ENCODE peak calls at places on chromosomes 3 and 15, in seven cellular contexts. L is fibroblast of lung, P is heart right ventricle, K is gastrocnemius medialis, F is left ventricle myocardium inferior, Z is astrocyte, I is body of pancreas. Q is an unnamed sample. For H3K4me1, the result is how much of the 10 kb centered on the place peaks cover.

GRCh38 chr15:34837246-34838016 is 42.1 kb upstream of the ACTC1 start:
- DNase-seq in L (peak), P (no peak), K (peak), F (no peak), Z (peak), I (no peak), Q (peak)

GRCh38 chr15:71387825-71388224 is 272.6 kb downstream of the THSD4 start:
- DNase-seq in L (no peak), P (no peak), K (no peak), F (no peak), Z (no peak), I (no peak), Q (no peak)

GRCh38 chr3:66363133-66363532 is 137.7 kb downstream of the LRIG1 start:
- DNase-seq in L (no peak), P (no peak), K (no peak), F (no peak), Z (no peak), I (no peak), Q (no peak)

GRCh38 chr3:70277304-70277703 is 35.1 kb downstream of the MDFIC2 start:
- DNase-seq in L (no peak), P (no peak), K (no peak), F (no peak), Z (no peak), I (no peak), Q (no peak)

GRCh38 chr15:66019377-66019776 is 150.1 kb downstream of the RAB11A start:
- DNase-seq in L (no peak), P (no peak), K (no peak), F (no peak), Z (no peak), I (no peak), Q (no peak)

GRCh38 chr15:51104512-51104911 is 9.8 kb upstream of the TNFAIP8L3 start:
- DNase-seq in L (peak), P (peak), K (peak), F (peak), Z (peak), I (peak), Q (no peak)

GRCh38 chr3:150345021-150345538 is 63.0 kb upstream of the TSC22D2 start:
- DNase-seq in L (no peak), P (no peak), K (no peak), F (no peak), Z (peak), I (peak), Q (peak)

GRCh38 chr3:8455451-8456117 is 46.0 kb upstream of the LMCD1 start:
- DNase-seq in L (no peak), P (no peak), K (no peak), F (no peak), Z (no peak), I (no peak), Q (no peak)

GRCh38 chr3:193031909-193032308 is 114.3 kb upstream of the MB21D2 start:
- DNase-seq in L (no peak), P (no peak), K (no peak), F (no peak), Z (no peak), I (no peak), Q (no peak)

GRCh38 chr15:80367094-80367493 is 37.1 kb upstream of the ARNT2 start:
- DNase-seq in L (peak), P (no peak), K (no peak), F (no peak), Z (no peak), I (no peak), Q (no peak)

GRCh38 chr15:31032959-31033358 is 41.5 kb upstream of the MTMR10 start:
- DNase-seq in L (no peak), P (no peak), K (no peak), F (no peak), Z (peak), I (no peak), Q (no peak)

GRCh38 chr15:75639709-75640482 is at the start of gene IMP3:
- DNase-seq in L (peak), P (peak), K (peak), F (peak), Z (peak), I (peak), Q (peak)

GRCh38 chr3:183586477-183586876 is 31.0 kb upstream of the KLHL6 start:
- DNase-seq in L (no peak), P (no peak), K (no peak), F (no peak), Z (no peak), I (no peak), Q (no peak)

GRCh38 chr3:183591881-183592521 is 36.5 kb upstream of the KLHL6 start:
- DNase-seq in L (peak), P (no peak), K (no peak), F (no peak), Z (no peak), I (no peak), Q (no peak)

GRCh38 chr3:183592820-183593219 is 37.3 kb upstream of the KLHL6 start:
- DNase-seq in L (no peak), P (no peak), K (no peak), F (no peak), Z (no peak), I (no peak), Q (no peak)

GRCh38 chr3:183587337-183587736 is 31.8 kb upstream of the KLHL6 start:
- DNase-seq in L (no peak), P (no peak), K (no peak), F (no peak), Z (no peak), I (peak), Q (no peak)

DNA sequence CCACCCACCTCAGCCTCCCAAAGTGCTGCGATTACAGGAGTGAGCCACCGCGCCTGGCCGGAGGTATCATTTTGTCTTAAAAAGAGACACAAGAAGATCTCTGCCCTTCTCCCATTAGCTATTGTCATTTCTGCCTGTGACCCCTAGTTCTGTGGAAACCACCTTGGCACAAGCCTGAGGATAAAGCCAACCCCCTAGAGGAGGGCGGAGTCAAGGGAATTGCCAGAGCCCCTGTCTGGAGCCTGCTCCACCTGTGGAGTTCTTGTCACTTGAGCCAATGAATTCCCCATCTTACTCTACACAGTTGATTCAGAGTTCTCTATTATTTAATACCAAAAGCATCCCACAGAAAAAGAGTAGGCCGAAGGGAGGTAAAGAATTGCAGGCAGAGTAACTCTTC is 34.9 kb upstream of the KLHL6 start:
- DNase-seq in L (no peak), P (no peak), K (no peak), F (no peak), Z (no peak), I (no peak), Q (no peak)
- H3K4me1 ChIP-seq in L (under half), P (under half), K (under half), F (under half), Z (under half), I (under half), Q (under half)

DNA sequence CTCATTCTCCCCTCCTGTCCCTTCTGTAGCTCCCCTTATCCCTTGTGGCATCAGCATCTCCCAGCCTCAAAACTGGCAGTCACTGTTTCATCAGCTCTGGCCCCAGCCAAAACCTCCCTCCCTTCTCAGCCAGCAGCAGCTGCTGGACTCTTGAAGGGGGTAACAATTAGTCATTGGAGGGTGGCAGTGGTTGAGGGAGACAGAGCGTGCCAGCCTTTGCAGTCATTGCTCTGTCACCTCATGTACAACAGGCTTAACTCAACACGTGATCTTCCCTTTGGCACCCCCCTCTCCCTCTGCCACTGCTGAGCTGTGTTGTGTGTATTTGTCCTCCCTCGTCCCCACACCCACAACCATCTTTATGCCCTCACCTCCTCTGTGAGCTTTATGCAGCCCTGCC is 28.2 kb downstream of the RBP2 start:
- DNase-seq in L (no peak), P (no peak), K (peak), F (no peak), Z (no peak), I (peak), Q (no peak)
- H3K4me1 ChIP-seq in L (under half), P (under half), K (under half), F (under half), Z (under half), I (under half), Q (under half)

DNA sequence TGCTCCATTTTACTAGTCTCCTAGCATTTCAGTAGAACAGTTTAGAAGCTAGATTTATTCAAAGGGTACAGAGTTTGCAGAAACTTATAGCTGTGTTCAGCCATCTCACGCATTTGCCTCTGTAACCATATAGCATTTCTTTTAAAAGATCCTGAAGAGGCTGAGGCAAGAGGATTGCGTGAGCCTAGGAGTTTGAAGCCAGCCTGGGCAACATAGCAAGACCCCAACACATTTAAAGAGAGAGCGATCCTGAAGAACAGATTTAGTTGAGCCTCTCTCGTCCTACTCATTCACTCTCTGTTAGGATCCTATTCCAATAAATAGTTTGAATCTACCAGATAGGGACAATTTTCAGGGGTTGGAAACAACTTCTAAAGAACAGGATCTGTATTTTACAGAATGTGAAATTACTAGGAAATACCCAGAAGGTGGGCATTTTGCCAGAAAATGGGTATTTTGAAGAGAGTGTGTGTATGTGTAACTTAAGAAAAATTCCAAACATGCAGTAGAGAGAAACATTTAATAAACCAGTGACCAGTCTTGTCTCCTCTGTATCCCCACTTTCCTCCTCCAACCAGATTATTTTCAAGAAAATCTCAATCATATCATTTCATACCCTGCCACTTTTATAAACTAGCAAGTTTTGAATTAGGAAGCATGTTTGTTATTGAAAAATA is 4.5 kb downstream of the EIF3J start:
- DNase-seq in L (peak), P (no peak), K (no peak), F (no peak), Z (peak), I (no peak), Q (no peak)
- H3K4me1 ChIP-seq in L (under half), P (under half), K (half or more), F (half or more), Z (under half), I (half or more), Q (under half)

GRCh38 chr3:31550452-31551251 is 17.9 kb downstream of the STT3B start:
- DNase-seq in L (peak), P (no peak), K (no peak), F (no peak), Z (no peak), I (peak), Q (no peak)
- H3K4me1 ChIP-seq in L (under half), P (under half), K (half or more), F (half or more), Z (under half), I (under half), Q (under half)

GRCh38 chr15:101175396-101175795 is 76.5 kb downstream of the CHSY1 start:
- DNase-seq in L (no peak), P (no peak), K (no peak), F (no peak), Z (no peak), I (peak), Q (peak)

GRCh38 chr15:101172421-101173097 is 79.3 kb downstream of the CHSY1 start:
- DNase-seq in L (peak), P (no peak), K (no peak), F (no peak), Z (no peak), I (no peak), Q (peak)

GRCh38 chr15:101174152-101174920 is 77.5 kb downstream of the CHSY1 start:
- DNase-seq in L (no peak), P (no peak), K (no peak), F (no peak), Z (no peak), I (no peak), Q (peak)

GRCh38 chr15:101171954-101172353 is 79.9 kb downstream of the CHSY1 start:
- DNase-seq in L (no peak), P (no peak), K (no peak), F (no peak), Z (no peak), I (no peak), Q (peak)

DNA sequence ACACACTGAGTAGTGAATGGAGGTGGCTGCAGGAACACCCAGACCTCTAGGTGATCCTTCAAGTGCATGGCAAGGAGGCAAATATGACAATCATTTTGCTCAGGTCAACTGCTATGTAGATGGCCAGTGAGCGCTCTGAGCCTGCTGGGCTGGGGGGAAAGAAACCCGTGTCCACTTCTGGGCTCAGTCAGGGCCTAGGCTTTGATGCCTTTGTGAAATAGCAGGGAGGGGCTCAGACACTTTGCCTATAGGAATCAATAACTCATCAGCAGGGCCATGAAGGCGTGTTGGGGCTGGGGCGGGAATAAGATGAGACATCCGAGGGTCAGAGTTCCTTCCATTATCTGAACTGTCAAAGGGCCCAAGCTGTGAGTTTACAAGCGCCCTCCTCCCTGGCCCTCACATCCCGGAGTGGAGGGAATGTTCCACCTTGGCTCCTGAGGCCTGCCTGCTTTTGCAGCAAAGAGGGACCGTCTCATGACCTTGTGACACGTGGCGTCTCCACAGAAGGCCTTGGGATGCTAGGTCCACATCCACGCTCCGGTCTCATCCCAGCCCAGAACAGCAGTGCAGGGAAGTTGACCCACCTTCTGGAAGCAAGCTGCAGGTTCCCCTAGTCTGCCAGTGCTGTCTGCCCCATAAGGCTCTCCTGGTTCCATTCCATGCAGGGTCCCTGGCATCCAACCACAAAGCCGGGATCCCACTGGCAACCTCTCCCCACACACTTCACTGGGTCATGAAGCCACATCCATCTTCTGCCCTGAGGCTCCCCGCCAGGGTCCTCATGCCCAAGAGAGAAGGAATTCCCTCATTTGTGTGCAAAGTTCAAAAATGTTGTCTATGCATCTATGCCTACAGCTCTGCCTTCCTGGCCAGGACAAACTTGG is 78.4 kb downstream of the CHSY1 start:
- DNase-seq in L (no peak), P (no peak), K (no peak), F (no peak), Z (no peak), I (no peak), Q (peak)
- H3K4me1 ChIP-seq in L (under half), P (under half), K (under half), F (half or more), Z (under half), I (under half), Q (half or more)

GRCh38 chr15:41936155-41936554 is 36.2 kb downstream of the EHD4 start:
- DNase-seq in L (no peak), P (no peak), K (no peak), F (no peak), Z (no peak), I (no peak), Q (no peak)
- H3K4me1 ChIP-seq in L (under half), P (half or more), K (under half), F (half or more), Z (half or more), I (under half), Q (half or more)